ENCODE peak calls at places on chromosomes 4 and X, in five cellular contexts. S is GM12878, A is A549, X is K562, L is GM23338. Q is an unnamed sample.

GRCh38 chr4:16752150-16752549 is 146.3 kb downstream of the LDB2 start:
- DNase-seq in S (no peak), A (no peak), X (no peak), L (peak; percentile 17), Q (no peak)

GRCh38 chr4:88865466-88865865 is 167.8 kb upstream of the NAP1L5 start:
- DNase-seq in S (no peak), A (no peak), X (no peak), L (no peak), Q (no peak)

GRCh38 chr4:6449746-6450369 is 22.6 kb downstream of the PPP2R2C start:
- DNase-seq in S (no peak), A (no peak), X (no peak), L (no peak), Q (no peak)

GRCh38 chrX:10189317-10190268 is 32.8 kb downstream of the CLCN4 start:
- DNase-seq in S (no peak), A (peak; percentile 70), X (peak; percentile 71), L (peak; percentile 73), Q (peak; percentile 57)

GRCh38 chrX:142054094-142054493 is 150.4 kb downstream of the MAGEC1 start:
- DNase-seq in S (no peak), A (no peak), X (no peak), L (no peak), Q (no peak)

GRCh38 chr4:7725951-7726350 is 213.7 kb downstream of the AFAP1 start:
- DNase-seq in S (no peak), A (no peak), X (no peak), L (no peak), Q (no peak)

GRCh38 chr4:6748286-6748685 is 32.3 kb downstream of the BLOC1S4 start:
- DNase-seq in S (no peak), A (no peak), X (no peak), L (no peak), Q (no peak)

GRCh38 chr4:5932021-5932553 is 39.2 kb upstream of the CRMP1 start:
- DNase-seq in S (no peak), A (no peak), X (no peak), L (no peak), Q (no peak)

GRCh38 chr4:33060873-33061542 is 2340.8 kb downstream of the PCDH7 start:
- DNase-seq in S (no peak), A (peak; percentile 0), X (no peak), L (peak; percentile 91), Q (peak; percentile 40)

GRCh38 chrX:149829751-149830191 is 48.0 kb downstream of the MAGEA9 start:
- DNase-seq in S (peak; percentile 35), A (no peak), X (no peak), L (peak; percentile 61), Q (no peak)

GRCh38 chr4:68368566-68369473 is 18.9 kb upstream of the YTHDC1 start:
- DNase-seq in S (no peak), A (peak; percentile 16), X (no peak), L (no peak), Q (no peak)

GRCh38 chr4:115365185-115365584 is 251.8 kb upstream of the NDST4 start:
- DNase-seq in S (no peak), A (no peak), X (no peak), L (no peak), Q (no peak)

GRCh38 chr4:2258091-2259035 is 3.5 kb downstream of the MXD4 start:
- DNase-seq in S (no peak), A (no peak), X (no peak), L (no peak), Q (no peak)

GRCh38 chr4:188714488-188714887 is 575.2 kb downstream of the TRIML1 start:
- DNase-seq in S (no peak), A (no peak), X (no peak), L (no peak), Q (no peak)

GRCh38 chr4:164871673-164872072 is 5.3 kb upstream of the APELA start:
- DNase-seq in S (no peak), A (no peak), X (no peak), L (no peak), Q (no peak)

GRCh38 chr4:21879187-21879586 is 69.4 kb downstream of the KCNIP4 start:
- DNase-seq in S (no peak), A (no peak), X (no peak), L (peak; percentile 66), Q (peak; percentile 5)

GRCh38 chrX:48592971-48593370 is 4.3 kb upstream of the WDR13 start:
- DNase-seq in S (no peak), A (no peak), X (no peak), L (no peak), Q (no peak)

GRCh38 chr4:4427478-4427870 is 40.6 kb downstream of the NSG1 start:
- DNase-seq in S (no peak), A (no peak), X (no peak), L (no peak), Q (no peak)

GRCh38 chr4:31005037-31005436 is 284.9 kb downstream of the PCDH7 start:
- DNase-seq in S (no peak), A (no peak), X (no peak), L (no peak), Q (no peak)

GRCh38 chrX:132093239-132093860 is 34.5 kb downstream of the FRMD7 start:
- DNase-seq in S (no peak), A (no peak), X (no peak), L (no peak), Q (no peak)

GRCh38 chr4:184801781-184802180 is 24.0 kb downstream of the ACSL1 start:
- DNase-seq in S (no peak), A (no peak), X (no peak), L (no peak), Q (no peak)

GRCh38 chr4:127421418-127421817 is 211.3 kb upstream of the INTU start:
- DNase-seq in S (no peak), A (no peak), X (no peak), L (no peak), Q (no peak)

GRCh38 chr4:167775374-167775773 is 317.0 kb upstream of the ANXA10 start:
- DNase-seq in S (no peak), A (no peak), X (no peak), L (no peak), Q (no peak)

GRCh38 chrX:103779156-103779555 is 2.5 kb downstream of the PLP1 start:
- DNase-seq in S (no peak), A (no peak), X (no peak), L (no peak), Q (no peak)

GRCh38 chr4:87949961-87950360 is 25.6 kb upstream of the SPP1 start:
- DNase-seq in S (no peak), A (no peak), X (no peak), L (no peak), Q (no peak)

GRCh38 chr4:145101091-145101490 is 3.0 kb downstream of the ABCE1 start:
- DNase-seq in S (no peak), A (no peak), X (no peak), L (no peak), Q (no peak)

GRCh38 chrX:115625577-115626301 is 64.8 kb downstream of the PLS3 start:
- DNase-seq in S (no peak), A (no peak), X (no peak), L (no peak), Q (no peak)

GRCh38 chr4:140252742-140253555 is 99.0 kb upstream of the MAML3 start:
- DNase-seq in S (no peak), A (peak; percentile 63), X (peak; percentile 81), L (peak; percentile 74), Q (no peak)

GRCh38 chrX:103780701-103781402 is 4.2 kb downstream of the PLP1 start:
- DNase-seq in S (no peak), A (no peak), X (no peak), L (no peak), Q (no peak)

GRCh38 chr4:123593655-123594054 is 197.1 kb downstream of the SPRY1 start:
- DNase-seq in S (no peak), A (no peak), X (no peak), L (no peak), Q (no peak)

GRCh38 chr4:4606321-4606720 is 64.5 kb upstream of the STX18 start:
- DNase-seq in S (no peak), A (no peak), X (no peak), L (no peak), Q (no peak)

GRCh38 chrX:153490217-153490616 is 4.6 kb upstream of the BGN start:
- DNase-seq in S (no peak), A (no peak), X (no peak), L (no peak), Q (no peak)

GRCh38 chr4:62119195-62119594 is 919.1 kb downstream of the ADGRL3 start:
- DNase-seq in S (no peak), A (no peak), X (no peak), L (no peak), Q (no peak)

GRCh38 chr4:163484906-163485305 is 9.6 kb upstream of the TMA16 start:
- DNase-seq in S (no peak), A (peak; percentile 10), X (peak; percentile 55), L (peak; percentile 88), Q (peak; percentile 41)

GRCh38 chr4:188986271-188986689 is 847.0 kb downstream of the TRIML1 start:
- DNase-seq in S (no peak), A (peak; percentile 13), X (no peak), L (no peak), Q (peak; percentile 1)

GRCh38 chrX:26653050-26653449 is 437.1 kb downstream of the MAGEB5 start:
- DNase-seq in S (no peak), A (no peak), X (no peak), L (no peak), Q (no peak)

GRCh38 chrX:54044877-54045328 is 630 bp upstream of the PHF8 start:
- DNase-seq in S (peak; percentile 4), A (no peak), X (no peak), L (no peak), Q (peak; percentile 84)
- TF ChIP-seq JUNB in S (no peak), A (no peak), X (no peak), L (no peak), Q (no peak)

GRCh38 chr4:8821151-8821950 is 50.3 kb downstream of the HMX1 start:
- DNase-seq in S (no peak), A (no peak), X (no peak), L (no peak), Q (no peak)
- TF ChIP-seq JUNB in S (no peak), A (no peak), X (no peak), L (no peak), Q (no peak)

DNA sequence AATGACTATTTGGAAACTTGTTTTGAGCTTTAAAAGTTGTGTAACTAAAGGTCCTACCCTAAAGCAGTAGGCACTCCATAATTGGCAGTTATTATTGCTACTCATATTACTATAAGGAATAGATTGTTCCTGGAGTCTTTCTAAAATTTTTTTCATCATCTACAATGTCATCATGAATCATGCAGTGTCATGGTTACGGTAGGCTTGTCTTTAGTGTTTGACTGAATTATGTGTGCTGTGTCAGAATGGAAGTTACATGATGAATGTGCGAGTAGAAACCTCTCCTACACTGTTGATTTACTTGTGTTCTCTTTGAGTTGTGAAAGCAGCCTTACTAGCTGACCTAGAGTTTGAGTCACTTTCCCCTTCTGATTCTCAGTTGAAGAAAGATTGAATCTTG is 1099.9 kb downstream of the RAPGEF2 start:
- DNase-seq in S (no peak), A (peak; percentile 1), X (no peak), L (no peak), Q (no peak)
- TF ChIP-seq JUNB in S (peak; percentile 33), A (no peak), X (no peak), L (no peak), Q (no peak)

DNA sequence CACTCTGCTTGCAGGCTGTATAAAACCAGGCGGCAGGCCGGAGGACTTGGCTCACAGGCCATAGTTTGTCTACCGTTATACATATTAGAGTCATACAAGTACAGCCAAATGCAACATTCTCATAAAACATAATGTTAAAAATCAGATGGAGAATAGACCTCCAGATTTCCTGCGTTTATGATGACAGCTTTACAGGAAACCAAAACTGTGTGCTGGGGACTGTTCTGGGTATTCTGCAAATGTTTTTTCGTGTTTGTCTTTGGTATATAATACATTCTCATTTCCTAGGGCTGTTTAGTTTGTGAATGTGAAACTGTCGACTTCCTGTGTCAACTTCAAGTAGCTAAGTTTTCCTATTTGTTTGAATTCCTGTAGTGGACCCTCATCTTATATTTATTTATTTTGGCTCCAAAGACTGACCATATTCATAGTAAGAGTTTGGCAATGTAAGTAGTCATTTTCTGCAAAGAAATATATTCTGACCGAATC is 79.5 kb upstream of the FAM9C start:
- DNase-seq in S (no peak), A (no peak), X (no peak), L (no peak), Q (peak; percentile 46)
- TF ChIP-seq JUNB in S (no peak), A (no peak), X (no peak), L (no peak), Q (no peak)

Q was measured in HepG2.